ENCODE peak calls at places on chromosomes 5 and 9, in ten cellular contexts. V is sigmoid colon, Q is A549, X is left ventricle myocardium inferior, M is lower leg skin, J is Peyer's patch, H is neural progenitor cell, C is psoas muscle, N is BJ, U is fibroblast of mammary gland. D is an unnamed sample.

GRCh38 chr9:135544981-135545635 is 818 bp upstream of the OBP2A start:
- DNase-seq in X (no peak), C (no peak), U (no peak), J (no peak), H (no peak), M (peak), Q (no peak), V (peak), N (no peak), D (no peak)

GRCh38 chr5:129110742-129111141 is 16.2 kb downstream of the ISOC1 start:
- DNase-seq in M (no peak), H (no peak), J (no peak), V (no peak), X (no peak), N (no peak), C (no peak), U (peak), Q (no peak), D (no peak)

GRCh38 chr5:109823597-109823996 is 133.9 kb downstream of the MAN2A1 start:
- DNase-seq in J (no peak), C (no peak), V (no peak), N (no peak), U (peak), H (no peak), Q (peak), X (no peak), M (no peak), D (no peak)

GRCh38 chr5:179337227-179338122 is 7.8 kb downstream of the ADAMTS2 start:
- DNase-seq in N (no peak), V (no peak), C (no peak), J (no peak), U (no peak), X (no peak), Q (no peak), M (no peak), H (no peak), D (no peak)

GRCh38 chr5:164097747-164098146 is 592.3 kb downstream of the MAT2B start:
- DNase-seq in Q (no peak), V (no peak), J (no peak), M (no peak), U (peak), H (no peak), N (no peak), X (no peak), C (no peak), D (no peak)

GRCh38 chr5:19047277-19047676 is 940.7 kb downstream of the CDH18 start:
- DNase-seq in U (no peak), Q (no peak), M (no peak), V (no peak), C (no peak), X (no peak), H (peak), N (no peak), J (no peak), D (no peak)

GRCh38 chr9:76373173-76373771 is 21.0 kb downstream of the RFK start:
- DNase-seq in M (peak), V (peak), X (peak), J (no peak), Q (peak), H (no peak), N (peak), U (peak), C (peak), D (peak)

GRCh38 chr9:16828335-16829281 is 41.9 kb downstream of the BNC2 start:
- DNase-seq in H (peak), X (peak), M (no peak), U (peak), V (peak), J (no peak), Q (no peak), N (peak), C (peak), D (peak)

GRCh38 chr5:98341038-98341710 is 432.3 kb upstream of the RGMB start:
- DNase-seq in J (no peak), C (no peak), M (no peak), H (no peak), N (peak), Q (no peak), U (peak), V (no peak), X (no peak), D (peak)

GRCh38 chr5:32232441-32233219 is 58.5 kb upstream of the GOLPH3 start:
- DNase-seq in X (peak), N (no peak), V (peak), H (peak), C (peak), J (peak), M (peak), Q (peak), U (peak), D (peak)

GRCh38 chr9:69945671-69946141 is 97.9 kb upstream of the MAMDC2 start:
- DNase-seq in J (no peak), H (no peak), N (peak), M (peak), Q (peak), U (peak), C (peak), V (peak), X (peak), D (peak)

GRCh38 chr5:73591102-73591695 is 25.7 kb downstream of the UTP15 start:
- DNase-seq in M (no peak), X (no peak), C (no peak), H (peak), V (no peak), U (peak), N (peak), Q (peak), J (peak), D (peak)

GRCh38 chr5:74017786-74018211 is 391.8 kb downstream of the ARHGEF28 start:
- DNase-seq in V (no peak), J (no peak), N (peak), C (no peak), Q (peak), H (no peak), M (no peak), X (no peak), U (peak), D (peak)

GRCh38 chr5:64759960-64760695 is 8.4 kb downstream of the SREK1IP1 start:
- DNase-seq in M (no peak), C (no peak), Q (no peak), J (no peak), V (no peak), N (no peak), H (peak), U (no peak), X (no peak), D (no peak)

GRCh38 chr5:176181271-176181855 is 56.9 kb upstream of the SIMC1 start:
- DNase-seq in J (no peak), M (peak), V (no peak), U (no peak), X (no peak), H (no peak), N (no peak), Q (no peak), C (no peak), D (no peak)

GRCh38 chr5:14109041-14109747 is 33.9 kb upstream of the TRIO start:
- DNase-seq in X (no peak), N (no peak), C (peak), M (no peak), Q (peak), H (no peak), U (peak), V (no peak), J (no peak), D (peak)

GRCh38 chr5:173180331-173180730 is 36.0 kb downstream of the BNIP1 start:
- DNase-seq in C (no peak), H (no peak), M (no peak), U (peak), N (no peak), Q (no peak), V (no peak), X (no peak), J (no peak), D (no peak)

GRCh38 chr5:135269828-135270545 is 129.0 kb downstream of the MACROH2A1 start:
- DNase-seq in C (peak), J (no peak), X (no peak), Q (no peak), H (no peak), U (peak), N (peak), M (no peak), V (no peak), D (peak)

GRCh38 chr5:29412979-29413378 is 1780.5 kb upstream of the CDH6 start:
- DNase-seq in V (no peak), N (no peak), X (no peak), H (no peak), M (no peak), C (no peak), Q (no peak), J (no peak), U (no peak), D (no peak)

GRCh38 chr5:41835625-41836024 is 34.6 kb downstream of the OXCT1 start:
- DNase-seq in N (peak), X (peak), C (peak), J (no peak), V (peak), M (peak), U (peak), Q (peak), H (peak), D (peak)

GRCh38 chr9:63817622-63818518 is 1467.1 kb downstream of the FOXD4L5 start:
- DNase-seq in M (peak), V (peak), X (peak), Q (no peak), H (peak), C (peak), J (peak), N (no peak), U (no peak), D (peak)

GRCh38 chr9:129362287-129363098 is 184.4 kb upstream of the IER5L start:
- DNase-seq in J (no peak), V (no peak), C (no peak), Q (no peak), U (no peak), X (no peak), M (no peak), H (no peak), N (no peak), D (no peak)

GRCh38 chr5:124824637-124825158 is 78.3 kb upstream of the ZNF608 start:
- DNase-seq in N (peak), M (no peak), Q (peak), U (peak), J (no peak), V (no peak), H (no peak), C (no peak), X (no peak), D (peak)

GRCh38 chr5:38426493-38426892 is 130.0 kb downstream of the LIFR start:
- DNase-seq in U (peak), N (no peak), C (no peak), X (no peak), J (no peak), H (no peak), Q (no peak), V (no peak), M (no peak), D (peak)

GRCh38 chr9:83701769-83702168 is 6.0 kb downstream of the UBQLN1 start:
- DNase-seq in V (no peak), U (peak), H (no peak), X (no peak), C (no peak), J (no peak), Q (peak), M (no peak), N (peak), D (peak)
- H3K4me3 ChIP-seq in V (peak), U (no peak), H (no peak), X (peak), C (peak), J (no peak), Q (no peak), M (no peak), N (peak), D (no peak)

DNA sequence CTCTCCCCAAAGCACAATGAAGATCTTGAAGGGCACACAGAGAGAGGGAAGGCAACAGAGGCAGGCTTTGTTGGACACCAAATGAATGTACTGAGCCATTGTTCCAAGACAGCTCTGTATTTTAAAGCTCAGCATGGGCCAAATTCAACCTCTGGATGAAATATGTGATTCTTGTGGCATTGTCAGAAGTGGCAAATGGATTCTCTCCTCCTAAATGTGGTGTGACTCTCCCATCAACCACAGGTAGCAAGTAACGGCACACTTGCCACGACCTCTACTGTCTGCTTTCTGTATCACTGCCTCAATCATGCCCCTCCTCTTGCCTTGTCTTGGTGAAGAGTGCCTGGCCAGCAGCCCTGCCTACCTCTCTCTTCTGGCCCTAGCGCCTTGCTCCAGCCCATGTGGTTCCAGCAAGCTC is 6.1 kb upstream of the MOB3B start:
- DNase-seq in H (peak), J (no peak), N (no peak), M (no peak), X (no peak), Q (peak), V (no peak), U (no peak), C (no peak), D (no peak)
- TF ChIP-seq CTCF in H (peak), J (peak), N (no peak), M (no peak), X (no peak), Q (no peak), V (no peak), U (no peak), C (no peak), D (peak)

DNA sequence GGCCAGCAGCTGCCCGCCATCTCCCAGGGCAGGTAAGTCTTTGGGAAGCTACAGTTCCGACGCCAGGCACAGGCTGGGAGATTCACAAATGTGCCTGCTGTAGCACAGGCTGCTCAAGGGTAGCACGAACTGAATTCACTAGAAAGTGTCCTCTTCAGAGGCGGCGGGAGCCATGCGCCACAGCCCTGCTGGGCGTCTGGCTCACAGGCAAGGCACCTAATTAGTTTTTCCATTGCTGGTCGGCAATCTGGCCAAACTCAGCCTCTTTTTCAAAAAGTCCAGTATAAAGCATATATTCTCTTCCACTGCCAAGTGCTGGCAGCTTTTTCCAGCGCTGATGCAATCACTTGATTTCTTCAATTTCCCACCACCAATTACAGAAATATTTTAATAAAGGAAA is 128.9 kb upstream of the RAPGEF1 start:
- DNase-seq in M (no peak), C (no peak), Q (no peak), N (no peak), H (peak), J (no peak), U (peak), V (no peak), X (no peak), D (peak)
- H3K4me3 ChIP-seq in M (no peak), C (no peak), Q (no peak), N (no peak), H (no peak), J (no peak), U (no peak), V (no peak), X (no peak), D (no peak)

GRCh38 chr9:137278061-137278912 is 761 bp downstream of the TOR4A start:
- DNase-seq in X (no peak), J (peak), H (no peak), M (peak), Q (no peak), V (no peak), N (no peak), C (peak), U (no peak), D (no peak)

GRCh38 chr9:137279741-137280477 is 2.4 kb downstream of the TOR4A start:
- DNase-seq in U (no peak), H (no peak), V (no peak), Q (no peak), C (no peak), N (no peak), J (no peak), M (no peak), X (no peak), D (no peak)

GRCh38 chr9:137278913-137279711 is 1.6 kb downstream of the TOR4A start:
- DNase-seq in H (no peak), C (no peak), N (no peak), X (no peak), U (no peak), J (no peak), V (no peak), Q (no peak), M (no peak), D (no peak)

GRCh38 chr9:137281345-137282116 is 4.0 kb downstream of the TOR4A start:
- DNase-seq in C (no peak), M (no peak), Q (no peak), J (no peak), U (no peak), V (no peak), H (peak), N (no peak), X (no peak), D (no peak)

DNA sequence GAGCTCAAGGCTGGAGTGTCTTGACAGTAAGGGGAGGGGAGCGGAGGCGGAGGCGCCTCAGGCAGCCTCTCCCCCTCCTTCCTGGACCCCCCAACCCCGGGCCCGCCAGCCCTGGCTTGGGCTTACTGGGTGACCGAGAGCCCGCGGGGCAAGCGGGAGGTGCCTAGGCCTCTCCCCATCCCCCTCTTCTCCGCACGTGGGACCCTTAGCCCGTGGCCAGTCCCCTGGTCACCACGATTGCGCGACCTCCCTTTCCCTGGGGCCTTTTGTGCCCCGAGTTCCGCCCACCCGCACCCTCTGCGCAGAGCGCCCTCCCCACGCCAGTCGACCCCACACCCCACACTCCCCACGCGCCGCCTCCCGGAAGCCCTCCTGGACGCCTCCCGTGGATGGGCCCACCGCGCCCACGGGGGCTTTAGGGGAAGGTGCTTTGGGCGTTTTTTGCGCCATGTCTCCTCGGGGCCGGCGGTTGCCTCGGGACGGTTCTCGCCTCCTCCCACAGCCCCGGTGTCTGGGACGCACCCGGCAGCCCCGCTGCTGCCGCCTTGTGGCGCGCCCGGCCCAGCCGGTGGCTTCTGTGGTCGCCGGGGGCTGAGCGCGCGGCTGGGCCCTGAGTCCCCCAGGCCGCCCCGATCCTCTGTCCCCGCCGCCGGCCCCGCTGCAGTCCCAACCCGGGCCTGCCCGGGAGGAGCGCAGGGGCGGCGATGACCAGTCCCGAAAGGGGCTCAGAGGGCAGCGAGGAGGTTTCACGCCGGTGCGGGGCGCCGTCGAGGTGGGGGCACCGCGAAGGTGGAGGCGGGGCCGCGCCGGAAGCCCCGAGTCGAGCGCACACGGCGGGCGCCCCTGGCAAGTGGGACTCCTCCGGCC is 3.2 kb downstream of the TOR4A start:
- DNase-seq in Q (no peak), C (peak), M (no peak), N (no peak), H (peak), V (no peak), X (no peak), U (no peak), J (no peak), D (peak)
- TF ChIP-seq CTCF in Q (no peak), C (peak), M (no peak), N (no peak), H (peak), V (no peak), X (peak), U (no peak), J (peak), D (peak)

D was measured in AG10803.